ENCODE peak calls at places on chromosomes 2 and 18, in five cellular contexts. One of them, this sample, is unnamed.

GRCh38 chr18:48920408-48921038 is 30.2 kb downstream of the SMAD7 start:
- DNase-seq in ecto neural progenitor cell: no peak
- DNase-seq in aorta: no peak
- DNase-seq in stimulated activated CD4-positive, alpha-beta T cell treated with anti-CD3 and anti-CD28 coated beads, Interleukin-12 subunit alpha, Interleukin-12 subunit beta, amount 100 ng/mL, for 24 hours: no peak
- DNase-seq in skeletal muscle cell: no peak
- DNase-seq in this sample: no peak

GRCh38 chr2:24517247-24517646 is 26.2 kb downstream of the NCOA1 start:
- DNase-seq in stimulated activated CD4-positive, alpha-beta T cell treated with anti-CD3 and anti-CD28 coated beads, Interleukin-12 subunit alpha, Interleukin-12 subunit beta, amount 100 ng/mL, for 24 hours: no peak
- DNase-seq in aorta: no peak
- DNase-seq in ecto neural progenitor cell: no peak
- DNase-seq in skeletal muscle cell: no peak
- DNase-seq in this sample: no peak

GRCh38 chr18:7273301-7273911 is 42.5 kb downstream of the LRRC30 start:
- DNase-seq in ecto neural progenitor cell: no peak
- DNase-seq in aorta: peak
- DNase-seq in stimulated activated CD4-positive, alpha-beta T cell treated with anti-CD3 and anti-CD28 coated beads, Interleukin-12 subunit alpha, Interleukin-12 subunit beta, amount 100 ng/mL, for 24 hours: no peak
- DNase-seq in skeletal muscle cell: peak
- DNase-seq in this sample: peak

GRCh38 chr2:2757764-2758163 is 426.7 kb upstream of the MYT1L start:
- DNase-seq in ecto neural progenitor cell: no peak
- DNase-seq in aorta: no peak
- DNase-seq in skeletal muscle cell: no peak
- DNase-seq in stimulated activated CD4-positive, alpha-beta T cell treated with anti-CD3 and anti-CD28 coated beads, Interleukin-12 subunit alpha, Interleukin-12 subunit beta, amount 100 ng/mL, for 24 hours: no peak
- DNase-seq in this sample: no peak

GRCh38 chr2:226790436-226790835 is 9.2 kb downstream of the IRS1 start:
- DNase-seq in skeletal muscle cell: no peak
- DNase-seq in stimulated activated CD4-positive, alpha-beta T cell treated with anti-CD3 and anti-CD28 coated beads, Interleukin-12 subunit alpha, Interleukin-12 subunit beta, amount 100 ng/mL, for 24 hours: no peak
- DNase-seq in ecto neural progenitor cell: no peak
- DNase-seq in aorta: no peak
- DNase-seq in this sample: no peak

GRCh38 chr2:170462433-170463205 is 252.5 kb upstream of the SP5 start:
- DNase-seq in ecto neural progenitor cell: no peak
- DNase-seq in skeletal muscle cell: no peak
- DNase-seq in stimulated activated CD4-positive, alpha-beta T cell treated with anti-CD3 and anti-CD28 coated beads, Interleukin-12 subunit alpha, Interleukin-12 subunit beta, amount 100 ng/mL, for 24 hours: no peak
- DNase-seq in aorta: no peak
- DNase-seq in this sample: no peak

GRCh38 chr2:204289066-204289465 is 256.2 kb upstream of the PARD3B start:
- DNase-seq in stimulated activated CD4-positive, alpha-beta T cell treated with anti-CD3 and anti-CD28 coated beads, Interleukin-12 subunit alpha, Interleukin-12 subunit beta, amount 100 ng/mL, for 24 hours: no peak
- DNase-seq in aorta: no peak
- DNase-seq in ecto neural progenitor cell: no peak
- DNase-seq in skeletal muscle cell: no peak
- DNase-seq in this sample: no peak

GRCh38 chr2:205947621-205948495 is 138.1 kb downstream of the INO80D start:
- DNase-seq in stimulated activated CD4-positive, alpha-beta T cell treated with anti-CD3 and anti-CD28 coated beads, Interleukin-12 subunit alpha, Interleukin-12 subunit beta, amount 100 ng/mL, for 24 hours: peak
- DNase-seq in aorta: peak
- DNase-seq in skeletal muscle cell: peak
- DNase-seq in ecto neural progenitor cell: peak
- DNase-seq in this sample: peak

GRCh38 chr2:172200495-172201085 is 97.9 kb upstream of the DLX2 start:
- DNase-seq in stimulated activated CD4-positive, alpha-beta T cell treated with anti-CD3 and anti-CD28 coated beads, Interleukin-12 subunit alpha, Interleukin-12 subunit beta, amount 100 ng/mL, for 24 hours: no peak
- DNase-seq in aorta: no peak
- DNase-seq in skeletal muscle cell: no peak
- DNase-seq in ecto neural progenitor cell: no peak
- DNase-seq in this sample: no peak

This sample was measured in GOT3.